ENCODE peak calls at places on chromosomes 11 and 22, in ten cellular contexts. E is astrocyte, V is Calu3, K is lower lobe of right lung, Q is kidney, H is HFFc6, T is H9, I is foreskin fibroblast, O is heart right ventricle, S is lung. P is an unnamed sample.

GRCh38 chr11:109362059-109362458 is 59.9 kb upstream of the C11orf87 start:
- DNase-seq in E (peak), V (no peak), K (no peak), Q (no peak), H (no peak), T (no peak), I (peak), O (no peak), S (no peak), P (no peak)

GRCh38 chr11:94851864-94852581 is 83.9 kb downstream of the AMOTL1 start:
- DNase-seq in E (no peak), V (no peak), K (no peak), Q (no peak), H (no peak), T (no peak), I (no peak), O (no peak), S (no peak), P (no peak)

GRCh38 chr11:68845351-68846002 is 3.8 kb upstream of the CPT1A start:
- DNase-seq in E (no peak), V (no peak), K (no peak), Q (no peak), H (no peak), T (no peak), I (no peak), O (no peak), S (no peak), P (no peak)

GRCh38 chr22:46827072-46827780 is 64.8 kb downstream of the TBC1D22A start:
- DNase-seq in E (no peak), V (no peak), K (no peak), Q (no peak), H (no peak), T (peak), I (no peak), O (no peak), S (no peak), P (no peak)

GRCh38 chr11:119701591-119702260 is 27.3 kb downstream of the NECTIN1 start:
- DNase-seq in E (no peak), V (no peak), K (no peak), Q (no peak), H (no peak), T (no peak), I (no peak), O (no peak), S (no peak), P (no peak)

GRCh38 chr11:33690290-33691050 is 10.2 kb downstream of the C11orf91 start:
- DNase-seq in E (peak), V (peak), K (no peak), Q (peak), H (peak), T (no peak), I (peak), O (peak), S (no peak), P (no peak)

GRCh38 chr11:107924306-107924705 is 3.9 kb upstream of the RAB39A start:
- DNase-seq in E (no peak), V (no peak), K (no peak), Q (no peak), H (no peak), T (no peak), I (no peak), O (no peak), S (no peak), P (no peak)

GRCh38 chr11:121132211-121132976 is 31.4 kb downstream of the TECTA start:
- DNase-seq in E (peak), V (no peak), K (no peak), Q (no peak), H (peak), T (no peak), I (peak), O (no peak), S (no peak), P (no peak)

GRCh38 chr22:47201996-47202818 is 439.8 kb downstream of the TBC1D22A start:
- DNase-seq in E (no peak), V (no peak), K (no peak), Q (peak), H (no peak), T (no peak), I (no peak), O (no peak), S (no peak), P (no peak)

GRCh38 chr11:44311339-44312261 is 1.7 kb upstream of the ALX4 start:
- DNase-seq in E (no peak), V (no peak), K (no peak), Q (peak), H (no peak), T (no peak), I (no peak), O (no peak), S (no peak), P (no peak)
- TF ChIP-seq CTCF in E (no peak), V (no peak), K (no peak), Q (no peak), H (no peak), T (no peak), I (no peak), O (no peak), S (no peak), P (no peak)

GRCh38 chr11:61080986-61081590 is 21.2 kb upstream of the CD5 start:
- DNase-seq in E (no peak), V (no peak), K (no peak), Q (no peak), H (no peak), T (no peak), I (no peak), O (no peak), S (no peak), P (no peak)
- TF ChIP-seq CTCF in E (no peak), V (no peak), K (no peak), Q (no peak), H (no peak), T (peak), I (no peak), O (no peak), S (no peak), P (no peak)

GRCh38 chr11:117443269-117444186 is 115.9 kb downstream of the CEP164 start:
- DNase-seq in E (peak), V (peak), K (no peak), Q (peak), H (peak), T (peak), I (peak), O (peak), S (peak), P (no peak)
- TF ChIP-seq CTCF in E (peak), V (no peak), K (peak), Q (peak), H (peak), T (peak), I (peak), O (peak), S (peak), P (no peak)

GRCh38 chr22:42646569-42647525 is 2.3 kb downstream of the CYB5R3 start:
- DNase-seq in E (peak), V (no peak), K (no peak), Q (peak), H (no peak), T (no peak), I (no peak), O (peak), S (no peak), P (no peak)

GRCh38 chr22:42648368-42649260 is 578 bp downstream of the CYB5R3 start:
- DNase-seq in E (peak), V (peak), K (peak), Q (peak), H (no peak), T (no peak), I (peak), O (peak), S (peak), P (no peak)

GRCh38 chr22:42648017-42648367 is 1.2 kb downstream of the CYB5R3 start:
- DNase-seq in E (no peak), V (no peak), K (no peak), Q (no peak), H (no peak), T (no peak), I (no peak), O (no peak), S (no peak), P (no peak)

GRCh38 chr22:42651134-42651533 is 1.9 kb upstream of the CYB5R3 start:
- DNase-seq in E (peak), V (peak), K (no peak), Q (no peak), H (peak), T (no peak), I (peak), O (no peak), S (no peak), P (no peak)

GRCh38 chr22:42649261-42650056 is at the start of gene CYB5R3:
- DNase-seq in E (peak), V (peak), K (peak), Q (peak), H (peak), T (peak), I (peak), O (peak), S (peak), P (peak)
- TF ChIP-seq CTCF in E (no peak), V (no peak), K (no peak), Q (no peak), H (peak), T (no peak), I (no peak), O (peak), S (no peak), P (no peak)

DNA sequence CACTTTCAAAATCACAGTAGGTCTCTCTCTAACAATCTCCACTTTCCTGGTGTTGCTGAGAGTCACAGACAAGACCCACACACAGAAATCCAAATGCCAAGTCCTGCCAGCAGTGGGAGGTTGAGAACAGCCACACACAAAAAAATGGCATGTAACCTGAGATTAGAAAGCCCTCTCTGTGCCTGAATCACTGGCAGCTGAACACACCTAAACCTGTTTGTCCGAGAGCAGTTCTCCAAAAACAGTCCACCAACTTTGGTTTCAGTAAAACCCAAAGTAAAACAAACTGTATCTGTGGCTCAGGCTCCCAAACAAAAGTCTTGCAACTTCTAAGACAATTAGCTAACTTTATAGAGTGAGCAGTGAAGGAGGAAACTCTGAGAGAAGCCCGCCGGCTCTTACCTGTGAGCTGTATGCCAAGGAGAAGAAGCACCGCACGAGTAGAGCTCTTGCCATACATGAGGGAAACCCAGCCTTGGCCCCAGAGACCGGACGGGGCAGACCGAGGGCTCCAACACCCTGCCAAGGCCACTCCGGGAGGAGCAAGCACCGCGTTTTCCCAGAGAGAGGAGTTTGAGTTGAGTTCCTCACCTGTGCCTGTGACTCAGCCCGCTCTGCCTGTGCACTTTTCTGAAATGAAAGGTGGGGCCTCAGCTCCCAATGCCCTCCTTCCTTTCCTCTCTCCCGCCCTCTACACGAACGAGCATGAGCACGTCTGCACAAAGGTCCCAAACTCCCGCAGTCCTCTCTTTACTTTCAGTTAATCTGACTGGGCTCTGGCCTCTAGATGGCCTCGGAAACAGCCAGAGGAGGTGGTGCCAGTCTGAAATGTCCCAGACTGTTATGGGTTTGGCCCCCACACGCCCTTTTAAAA is at the start of gene MPZL2:
- DNase-seq in E (no peak), V (peak), K (peak), Q (peak), H (no peak), T (peak), I (peak), O (no peak), S (peak), P (no peak)
- TF ChIP-seq CTCF in E (no peak), V (no peak), K (no peak), Q (no peak), H (no peak), T (peak), I (no peak), O (no peak), S (no peak), P (no peak)